ENCODE peak calls at places on chromosomes 11 and 22, in nine cellular contexts. One of them, this sample, is unnamed.

GRCh38 chr11:452203-452744 is 2.2 kb downstream of the PTDSS2 start:
- DNase-seq in astrocyte of the hippocampus: no peak
- DNase-seq in ELF-1: no peak
- DNase-seq in NCI-H345: no peak
- DNase-seq in foreskin fibroblast: no peak
- DNase-seq in HS-5: no peak
- DNase-seq in COLO829: no peak
- DNase-seq in stimulated activated CD4-positive, alpha-beta T cell treated with anti-CD3 and anti-CD28 coated beads, Interleukin-12 subunit alpha, Interleukin-12 subunit beta, amount 100 ng/mL, for 48 hours: no peak
- DNase-seq in AG04450: no peak
- DNase-seq in this sample: no peak

GRCh38 chr11:34263462-34264186 is 94.2 kb downstream of the ABTB2 start:
- DNase-seq in astrocyte of the hippocampus: peak; percentile 93
- DNase-seq in stimulated activated CD4-positive, alpha-beta T cell treated with anti-CD3 and anti-CD28 coated beads, Interleukin-12 subunit alpha, Interleukin-12 subunit beta, amount 100 ng/mL, for 48 hours: no peak
- DNase-seq in foreskin fibroblast: no peak
- DNase-seq in HS-5: peak; percentile 58
- DNase-seq in ELF-1: peak; percentile 82
- DNase-seq in NCI-H345: peak; percentile 79
- DNase-seq in COLO829: no peak
- DNase-seq in AG04450: peak; percentile 26
- DNase-seq in this sample: no peak

GRCh38 chr11:78351979-78352731 is 65.5 kb downstream of the GAB2 start:
- DNase-seq in foreskin fibroblast: no peak
- DNase-seq in astrocyte of the hippocampus: no peak
- DNase-seq in HS-5: no peak
- DNase-seq in stimulated activated CD4-positive, alpha-beta T cell treated with anti-CD3 and anti-CD28 coated beads, Interleukin-12 subunit alpha, Interleukin-12 subunit beta, amount 100 ng/mL, for 48 hours: no peak
- DNase-seq in ELF-1: peak; percentile 61
- DNase-seq in AG04450: no peak
- DNase-seq in COLO829: no peak
- DNase-seq in NCI-H345: peak; percentile 26
- DNase-seq in this sample: no peak

GRCh38 chr11:8219257-8220021 is 44.2 kb downstream of the LMO1 start:
- DNase-seq in COLO829: peak; percentile 53
- DNase-seq in ELF-1: peak; percentile 83
- DNase-seq in stimulated activated CD4-positive, alpha-beta T cell treated with anti-CD3 and anti-CD28 coated beads, Interleukin-12 subunit alpha, Interleukin-12 subunit beta, amount 100 ng/mL, for 48 hours: no peak
- DNase-seq in HS-5: no peak
- DNase-seq in NCI-H345: peak; percentile 39
- DNase-seq in astrocyte of the hippocampus: peak; percentile 73
- DNase-seq in foreskin fibroblast: peak; percentile 39
- DNase-seq in AG04450: peak; percentile 15
- DNase-seq in this sample: no peak

GRCh38 chr11:128906185-128907065 is 15.3 kb downstream of the KCNJ5 start:
- DNase-seq in astrocyte of the hippocampus: no peak
- DNase-seq in HS-5: no peak
- DNase-seq in COLO829: no peak
- DNase-seq in ELF-1: no peak
- DNase-seq in foreskin fibroblast: no peak
- DNase-seq in NCI-H345: no peak
- DNase-seq in stimulated activated CD4-positive, alpha-beta T cell treated with anti-CD3 and anti-CD28 coated beads, Interleukin-12 subunit alpha, Interleukin-12 subunit beta, amount 100 ng/mL, for 48 hours: no peak
- DNase-seq in AG04450: no peak
- DNase-seq in this sample: no peak

GRCh38 chr22:22060200-22061084 is 77.9 kb upstream of the TOP3B start:
- DNase-seq in COLO829: peak; percentile 66
- DNase-seq in ELF-1: peak; percentile 75
- DNase-seq in stimulated activated CD4-positive, alpha-beta T cell treated with anti-CD3 and anti-CD28 coated beads, Interleukin-12 subunit alpha, Interleukin-12 subunit beta, amount 100 ng/mL, for 48 hours: peak; percentile 42
- DNase-seq in AG04450: no peak
- DNase-seq in astrocyte of the hippocampus: peak; percentile 31
- DNase-seq in HS-5: no peak
- DNase-seq in foreskin fibroblast: no peak
- DNase-seq in NCI-H345: no peak
- DNase-seq in this sample: peak; percentile 23

GRCh38 chr22:46592390-46592872 is 27.8 kb upstream of the GRAMD4 start:
- DNase-seq in ELF-1: no peak
- DNase-seq in astrocyte of the hippocampus: peak; percentile 96
- DNase-seq in NCI-H345: no peak
- DNase-seq in HS-5: peak; percentile 20
- DNase-seq in AG04450: peak; percentile 13
- DNase-seq in foreskin fibroblast: peak; percentile 46
- DNase-seq in stimulated activated CD4-positive, alpha-beta T cell treated with anti-CD3 and anti-CD28 coated beads, Interleukin-12 subunit alpha, Interleukin-12 subunit beta, amount 100 ng/mL, for 48 hours: peak; percentile 49
- DNase-seq in COLO829: peak; percentile 92
- DNase-seq in this sample: no peak

GRCh38 chr11:111735262-111736116 is 30.7 kb downstream of the PPP2R1B start:
- DNase-seq in ELF-1: peak; percentile 66
- DNase-seq in stimulated activated CD4-positive, alpha-beta T cell treated with anti-CD3 and anti-CD28 coated beads, Interleukin-12 subunit alpha, Interleukin-12 subunit beta, amount 100 ng/mL, for 48 hours: no peak
- DNase-seq in HS-5: peak; percentile 90
- DNase-seq in AG04450: peak; percentile 96
- DNase-seq in foreskin fibroblast: peak; percentile 99
- DNase-seq in COLO829: peak; percentile 97
- DNase-seq in NCI-H345: peak; percentile 80
- DNase-seq in astrocyte of the hippocampus: peak; percentile 96
- DNase-seq in this sample: no peak

GRCh38 chr11:108906329-108906728 is 241.5 kb downstream of the DDX10 start:
- DNase-seq in HS-5: no peak
- DNase-seq in ELF-1: no peak
- DNase-seq in COLO829: peak; percentile 71
- DNase-seq in NCI-H345: no peak
- DNase-seq in foreskin fibroblast: peak; percentile 93
- DNase-seq in AG04450: no peak
- DNase-seq in astrocyte of the hippocampus: no peak
- DNase-seq in stimulated activated CD4-positive, alpha-beta T cell treated with anti-CD3 and anti-CD28 coated beads, Interleukin-12 subunit alpha, Interleukin-12 subunit beta, amount 100 ng/mL, for 48 hours: no peak
- DNase-seq in this sample: no peak

GRCh38 chr11:75795276-75796090 is 19.5 kb upstream of the UVRAG start:
- DNase-seq in HS-5: no peak
- DNase-seq in astrocyte of the hippocampus: no peak
- DNase-seq in COLO829: no peak
- DNase-seq in AG04450: no peak
- DNase-seq in foreskin fibroblast: no peak
- DNase-seq in NCI-H345: no peak
- DNase-seq in stimulated activated CD4-positive, alpha-beta T cell treated with anti-CD3 and anti-CD28 coated beads, Interleukin-12 subunit alpha, Interleukin-12 subunit beta, amount 100 ng/mL, for 48 hours: no peak
- DNase-seq in ELF-1: no peak
- DNase-seq in this sample: no peak

GRCh38 chr11:34243620-34244493 is 114.0 kb downstream of the ABTB2 start:
- DNase-seq in NCI-H345: no peak
- DNase-seq in HS-5: peak; percentile 28
- DNase-seq in COLO829: peak; percentile 57
- DNase-seq in stimulated activated CD4-positive, alpha-beta T cell treated with anti-CD3 and anti-CD28 coated beads, Interleukin-12 subunit alpha, Interleukin-12 subunit beta, amount 100 ng/mL, for 48 hours: peak; percentile 38
- DNase-seq in foreskin fibroblast: no peak
- DNase-seq in astrocyte of the hippocampus: peak; percentile 90
- DNase-seq in ELF-1: peak; percentile 86
- DNase-seq in AG04450: no peak
- DNase-seq in this sample: no peak

GRCh38 chr11:115078461-115079438 is 400.4 kb downstream of the NXPE2 start:
- DNase-seq in COLO829: no peak
- DNase-seq in ELF-1: no peak
- DNase-seq in HS-5: no peak
- DNase-seq in astrocyte of the hippocampus: no peak
- DNase-seq in foreskin fibroblast: no peak
- DNase-seq in stimulated activated CD4-positive, alpha-beta T cell treated with anti-CD3 and anti-CD28 coated beads, Interleukin-12 subunit alpha, Interleukin-12 subunit beta, amount 100 ng/mL, for 48 hours: no peak
- DNase-seq in NCI-H345: peak; percentile 54
- DNase-seq in AG04450: no peak
- DNase-seq in this sample: no peak

GRCh38 chr11:96288915-96289314 is 54.1 kb downstream of the MAML2 start:
- DNase-seq in astrocyte of the hippocampus: no peak
- DNase-seq in AG04450: no peak
- DNase-seq in foreskin fibroblast: no peak
- DNase-seq in COLO829: no peak
- DNase-seq in stimulated activated CD4-positive, alpha-beta T cell treated with anti-CD3 and anti-CD28 coated beads, Interleukin-12 subunit alpha, Interleukin-12 subunit beta, amount 100 ng/mL, for 48 hours: no peak
- DNase-seq in HS-5: no peak
- DNase-seq in ELF-1: no peak
- DNase-seq in NCI-H345: no peak
- DNase-seq in this sample: no peak

GRCh38 chr11:40029406-40029805 is 1430.0 kb downstream of the LRRC4C start:
- DNase-seq in ELF-1: peak; percentile 59
- DNase-seq in foreskin fibroblast: no peak
- DNase-seq in COLO829: no peak
- DNase-seq in stimulated activated CD4-positive, alpha-beta T cell treated with anti-CD3 and anti-CD28 coated beads, Interleukin-12 subunit alpha, Interleukin-12 subunit beta, amount 100 ng/mL, for 48 hours: no peak
- DNase-seq in NCI-H345: no peak
- DNase-seq in AG04450: no peak
- DNase-seq in astrocyte of the hippocampus: no peak
- DNase-seq in HS-5: no peak
- DNase-seq in this sample: no peak

GRCh38 chr22:33707581-33707980 is 212.7 kb downstream of the LARGE1 start:
- DNase-seq in NCI-H345: no peak
- DNase-seq in HS-5: no peak
- DNase-seq in stimulated activated CD4-positive, alpha-beta T cell treated with anti-CD3 and anti-CD28 coated beads, Interleukin-12 subunit alpha, Interleukin-12 subunit beta, amount 100 ng/mL, for 48 hours: no peak
- DNase-seq in foreskin fibroblast: no peak
- DNase-seq in ELF-1: no peak
- DNase-seq in astrocyte of the hippocampus: no peak
- DNase-seq in COLO829: no peak
- DNase-seq in AG04450: no peak
- DNase-seq in this sample: no peak

GRCh38 chr22:21688706-21689381 is 23.0 kb downstream of the PPIL2 start:
- DNase-seq in astrocyte of the hippocampus: no peak
- DNase-seq in foreskin fibroblast: no peak
- DNase-seq in NCI-H345: no peak
- DNase-seq in HS-5: no peak
- DNase-seq in stimulated activated CD4-positive, alpha-beta T cell treated with anti-CD3 and anti-CD28 coated beads, Interleukin-12 subunit alpha, Interleukin-12 subunit beta, amount 100 ng/mL, for 48 hours: no peak
- DNase-seq in ELF-1: no peak
- DNase-seq in COLO829: no peak
- DNase-seq in AG04450: no peak
- DNase-seq in this sample: no peak

GRCh38 chr22:21942407-21942895 is 10.2 kb downstream of the PPM1F start:
- DNase-seq in HS-5: peak; percentile 89
- DNase-seq in AG04450: peak; percentile 39
- DNase-seq in foreskin fibroblast: peak; percentile 85
- DNase-seq in ELF-1: no peak
- DNase-seq in COLO829: peak; percentile 48
- DNase-seq in astrocyte of the hippocampus: peak; percentile 89
- DNase-seq in stimulated activated CD4-positive, alpha-beta T cell treated with anti-CD3 and anti-CD28 coated beads, Interleukin-12 subunit alpha, Interleukin-12 subunit beta, amount 100 ng/mL, for 48 hours: no peak
- DNase-seq in NCI-H345: no peak
- DNase-seq in this sample: no peak

GRCh38 chr11:64947202-64947814 is 11.6 kb upstream of the GPHA2 start:
- DNase-seq in astrocyte of the hippocampus: no peak
- DNase-seq in foreskin fibroblast: peak; percentile 7
- DNase-seq in stimulated activated CD4-positive, alpha-beta T cell treated with anti-CD3 and anti-CD28 coated beads, Interleukin-12 subunit alpha, Interleukin-12 subunit beta, amount 100 ng/mL, for 48 hours: no peak
- DNase-seq in NCI-H345: no peak
- DNase-seq in ELF-1: peak; percentile 22
- DNase-seq in COLO829: no peak
- DNase-seq in AG04450: no peak
- DNase-seq in HS-5: no peak
- DNase-seq in this sample: no peak

GRCh38 chr11:19276859-19277808 is 36.4 kb upstream of the E2F8 start:
- DNase-seq in stimulated activated CD4-positive, alpha-beta T cell treated with anti-CD3 and anti-CD28 coated beads, Interleukin-12 subunit alpha, Interleukin-12 subunit beta, amount 100 ng/mL, for 48 hours: no peak
- DNase-seq in HS-5: peak; percentile 37
- DNase-seq in ELF-1: no peak
- DNase-seq in astrocyte of the hippocampus: peak; percentile 27
- DNase-seq in NCI-H345: no peak
- DNase-seq in AG04450: no peak
- DNase-seq in COLO829: peak; percentile 59
- DNase-seq in foreskin fibroblast: no peak
- DNase-seq in this sample: no peak

GRCh38 chr11:18452927-18453326 is 2.7 kb upstream of the LDHAL6A start:
- DNase-seq in HS-5: peak; percentile 19
- DNase-seq in COLO829: no peak
- DNase-seq in AG04450: no peak
- DNase-seq in NCI-H345: no peak
- DNase-seq in ELF-1: no peak
- DNase-seq in stimulated activated CD4-positive, alpha-beta T cell treated with anti-CD3 and anti-CD28 coated beads, Interleukin-12 subunit alpha, Interleukin-12 subunit beta, amount 100 ng/mL, for 48 hours: no peak
- DNase-seq in foreskin fibroblast: peak; percentile 39
- DNase-seq in astrocyte of the hippocampus: peak; percentile 27
- DNase-seq in this sample: no peak

GRCh38 chr11:18046116-18046777 is at the start of gene TPH1:
- DNase-seq in ELF-1: peak; percentile 38
- DNase-seq in NCI-H345: no peak
- DNase-seq in astrocyte of the hippocampus: peak; percentile 89
- DNase-seq in foreskin fibroblast: peak; percentile 18
- DNase-seq in COLO829: peak; percentile 22
- DNase-seq in AG04450: no peak
- DNase-seq in stimulated activated CD4-positive, alpha-beta T cell treated with anti-CD3 and anti-CD28 coated beads, Interleukin-12 subunit alpha, Interleukin-12 subunit beta, amount 100 ng/mL, for 48 hours: no peak
- DNase-seq in HS-5: no peak
- DNase-seq in this sample: peak; percentile 75

GRCh38 chr11:128949791-128950454 is 7.3 kb upstream of the TP53AIP1 start:
- DNase-seq in NCI-H345: no peak
- DNase-seq in foreskin fibroblast: no peak
- DNase-seq in COLO829: no peak
- DNase-seq in stimulated activated CD4-positive, alpha-beta T cell treated with anti-CD3 and anti-CD28 coated beads, Interleukin-12 subunit alpha, Interleukin-12 subunit beta, amount 100 ng/mL, for 48 hours: no peak
- DNase-seq in astrocyte of the hippocampus: no peak
- DNase-seq in AG04450: no peak
- DNase-seq in ELF-1: no peak
- DNase-seq in HS-5: no peak
- DNase-seq in this sample: no peak

GRCh38 chr11:44899959-44900358 is 50.7 kb downstream of the TP53I11 start:
- DNase-seq in NCI-H345: no peak
- DNase-seq in stimulated activated CD4-positive, alpha-beta T cell treated with anti-CD3 and anti-CD28 coated beads, Interleukin-12 subunit alpha, Interleukin-12 subunit beta, amount 100 ng/mL, for 48 hours: peak; percentile 44
- DNase-seq in HS-5: peak; percentile 29
- DNase-seq in astrocyte of the hippocampus: peak; percentile 49
- DNase-seq in AG04450: peak; percentile 33
- DNase-seq in ELF-1: peak; percentile 78
- DNase-seq in foreskin fibroblast: peak; percentile 24
- DNase-seq in COLO829: peak; percentile 48
- DNase-seq in this sample: peak; percentile 73

GRCh38 chr11:61911701-61912529 is 5.5 kb downstream of the RAB3IL1 start:
- DNase-seq in COLO829: no peak
- DNase-seq in ELF-1: peak; percentile 0
- DNase-seq in AG04450: no peak
- DNase-seq in astrocyte of the hippocampus: no peak
- DNase-seq in NCI-H345: no peak
- DNase-seq in stimulated activated CD4-positive, alpha-beta T cell treated with anti-CD3 and anti-CD28 coated beads, Interleukin-12 subunit alpha, Interleukin-12 subunit beta, amount 100 ng/mL, for 48 hours: no peak
- DNase-seq in HS-5: no peak
- DNase-seq in foreskin fibroblast: no peak
- DNase-seq in this sample: no peak

GRCh38 chr11:103448966-103449365 is 339.7 kb downstream of the DYNC2H1 start:
- DNase-seq in HS-5: no peak
- DNase-seq in astrocyte of the hippocampus: no peak
- DNase-seq in foreskin fibroblast: no peak
- DNase-seq in COLO829: no peak
- DNase-seq in stimulated activated CD4-positive, alpha-beta T cell treated with anti-CD3 and anti-CD28 coated beads, Interleukin-12 subunit alpha, Interleukin-12 subunit beta, amount 100 ng/mL, for 48 hours: no peak
- DNase-seq in AG04450: no peak
- DNase-seq in NCI-H345: no peak
- DNase-seq in ELF-1: peak; percentile 67
- DNase-seq in this sample: no peak